ENCODE peak calls at places on chromosome 1, in ten cellular contexts. U is astrocyte of the spinal cord; T is KBM-7; L is lower leg skin; S is mucosa of gallbladder; D is HEK293T; Z is colonic mucosa; I is activated CD4-positive, alpha-beta memory T cell treated with anti-CD3 and anti-CD28 coated beads for 36 hours; P is left ventricle myocardium inferior; J is HFFc6. N is an unnamed sample.

GRCh38 chr1:11448375-11449085 is 30.4 kb upstream of the DISP3 start:
- DNase-seq in U (no peak), T (no peak), L (no peak), S (no peak), D (no peak), Z (no peak), I (no peak), P (no peak), J (no peak), N (no peak)

GRCh38 chr1:170545476-170545875 is 13.5 kb downstream of the GORAB start:
- DNase-seq in U (peak; percentile 79), T (no peak), L (no peak), S (no peak), D (no peak), Z (no peak), I (no peak), P (no peak), J (peak; percentile 88), N (no peak)

GRCh38 chr1:198934901-198935301 is 296.1 kb downstream of the PTPRC start:
- DNase-seq in U (no peak), T (peak; percentile 82), L (no peak), S (peak; percentile 14), D (no peak), Z (no peak), I (peak; percentile 69), P (no peak), J (peak; percentile 38), N (peak; percentile 84)

GRCh38 chr1:235227414-235227813 is 66.4 kb upstream of the RBM34 start:
- DNase-seq in U (no peak), T (no peak), L (no peak), S (no peak), D (no peak), Z (no peak), I (no peak), P (no peak), J (no peak), N (no peak)

GRCh38 chr1:205095422-205095821 is 11.2 kb upstream of the TMEM81 start:
- DNase-seq in U (no peak), T (no peak), L (no peak), S (no peak), D (no peak), Z (no peak), I (no peak), P (no peak), J (no peak), N (no peak)

GRCh38 chr1:21082078-21082477 is 94.6 kb downstream of the EIF4G3 start:
- DNase-seq in U (no peak), T (no peak), L (no peak), S (no peak), D (no peak), Z (no peak), I (no peak), P (no peak), J (no peak), N (no peak)

GRCh38 chr1:43440358-43440757 is 13.4 kb downstream of the HYI start:
- DNase-seq in U (no peak), T (no peak), L (peak; percentile 68), S (no peak), D (no peak), Z (no peak), I (no peak), P (no peak), J (no peak), N (no peak)

GRCh38 chr1:204261746-204262505 is 48.1 kb upstream of the GOLT1A start:
- DNase-seq in U (peak; percentile 22), T (no peak), L (no peak), S (no peak), D (no peak), Z (no peak), I (no peak), P (no peak), J (peak; percentile 54), N (no peak)

GRCh38 chr1:225454733-225455132 is 26.9 kb upstream of the LBR start:
- DNase-seq in U (peak; percentile 81), T (no peak), L (no peak), S (no peak), D (no peak), Z (no peak), I (peak; percentile 91), P (no peak), J (peak; percentile 69), N (no peak)

GRCh38 chr1:34928066-34928864 is 1.2 kb downstream of the DLGAP3 start:
- DNase-seq in U (no peak), T (no peak), L (no peak), S (no peak), D (no peak), Z (peak; percentile 13), I (peak; percentile 9), P (no peak), J (no peak), N (no peak)

GRCh38 chr1:65147424-65148177 is 402 bp upstream of the AK4 start:
- DNase-seq in U (peak; percentile 26), T (peak; percentile 69), L (peak; percentile 89), S (peak; percentile 34), D (peak; percentile 76), Z (peak; percentile 71), I (peak; percentile 53), P (peak; percentile 60), J (no peak), N (peak; percentile 21)

GRCh38 chr1:21622466-21623315 is 46.5 kb downstream of the RAP1GAP start:
- DNase-seq in U (no peak), T (no peak), L (no peak), S (peak; percentile 46), D (peak; percentile 91), Z (peak; percentile 66), I (peak; percentile 55), P (peak; percentile 23), J (no peak), N (no peak)

GRCh38 chr1:14255711-14256110 is 342.8 kb upstream of the KAZN start:
- DNase-seq in U (peak; percentile 45), T (no peak), L (no peak), S (no peak), D (no peak), Z (no peak), I (no peak), P (no peak), J (no peak), N (no peak)